ENCODE peak calls at places on chromosomes 5 and 9, in ten cellular contexts. One of them, this sample, is unnamed.

GRCh38 chr5:158375531-158375930 is 516.6 kb upstream of the CLINT1 start:
- DNase-seq in HCT116: no peak
- DNase-seq in A549: no peak
- DNase-seq in GM12892: no peak
- DNase-seq in thyroid gland: no peak
- DNase-seq in transverse colon: no peak
- DNase-seq in Peyer's patch: no peak
- DNase-seq in ovary: no peak
- DNase-seq in stomach: no peak
- DNase-seq in tibial nerve: no peak
- DNase-seq in this sample: no peak

GRCh38 chr9:132241840-132242620 is 80.2 kb downstream of the NTNG2 start:
- DNase-seq in HCT116: no peak
- DNase-seq in A549: no peak
- DNase-seq in GM12892: no peak
- DNase-seq in thyroid gland: peak
- DNase-seq in transverse colon: peak
- DNase-seq in Peyer's patch: no peak
- DNase-seq in ovary: peak
- DNase-seq in stomach: peak
- DNase-seq in tibial nerve: no peak
- DNase-seq in this sample: peak

GRCh38 chr5:36079200-36079761 is 12.6 kb upstream of the UGT3A2 start:
- DNase-seq in HCT116: peak
- DNase-seq in A549: peak
- DNase-seq in GM12892: peak
- DNase-seq in thyroid gland: no peak
- DNase-seq in transverse colon: no peak
- DNase-seq in Peyer's patch: no peak
- DNase-seq in ovary: no peak
- DNase-seq in stomach: no peak
- DNase-seq in tibial nerve: no peak
- DNase-seq in this sample: peak

GRCh38 chr5:59655693-59656309 is 237.7 kb downstream of the PDE4D start:
- DNase-seq in HCT116: no peak
- DNase-seq in A549: no peak
- DNase-seq in GM12892: no peak
- DNase-seq in thyroid gland: no peak
- DNase-seq in transverse colon: no peak
- DNase-seq in Peyer's patch: no peak
- DNase-seq in ovary: no peak
- DNase-seq in stomach: no peak
- DNase-seq in tibial nerve: no peak
- DNase-seq in this sample: no peak

GRCh38 chr9:36142510-36143161 is 6.1 kb downstream of the GLIPR2 start:
- DNase-seq in HCT116: no peak
- DNase-seq in A549: no peak
- DNase-seq in GM12892: no peak
- DNase-seq in thyroid gland: peak
- DNase-seq in transverse colon: peak
- DNase-seq in Peyer's patch: no peak
- DNase-seq in ovary: no peak
- DNase-seq in stomach: peak
- DNase-seq in tibial nerve: no peak
- DNase-seq in this sample: peak

GRCh38 chr9:111362526-111362925 is 32.5 kb upstream of the OR2K2 start:
- DNase-seq in HCT116: no peak
- DNase-seq in A549: no peak
- DNase-seq in GM12892: no peak
- DNase-seq in thyroid gland: no peak
- DNase-seq in transverse colon: no peak
- DNase-seq in Peyer's patch: no peak
- DNase-seq in ovary: no peak
- DNase-seq in stomach: no peak
- DNase-seq in tibial nerve: no peak
- DNase-seq in this sample: peak

GRCh38 chr5:166091931-166092330 is 2199.5 kb upstream of the WWC1 start:
- DNase-seq in HCT116: no peak
- DNase-seq in A549: no peak
- DNase-seq in GM12892: no peak
- DNase-seq in thyroid gland: no peak
- DNase-seq in transverse colon: no peak
- DNase-seq in Peyer's patch: no peak
- DNase-seq in ovary: no peak
- DNase-seq in stomach: no peak
- DNase-seq in tibial nerve: no peak
- DNase-seq in this sample: no peak

GRCh38 chr5:93915142-93915553 is 173.7 kb upstream of the POU5F2 start:
- DNase-seq in HCT116: peak
- DNase-seq in A549: peak
- DNase-seq in GM12892: no peak
- DNase-seq in thyroid gland: no peak
- DNase-seq in transverse colon: no peak
- DNase-seq in Peyer's patch: no peak
- DNase-seq in ovary: no peak
- DNase-seq in stomach: no peak
- DNase-seq in tibial nerve: no peak
- DNase-seq in this sample: peak

GRCh38 chr9:120905794-120906248 is 20.8 kb downstream of the TRAF1 start:
- DNase-seq in HCT116: no peak
- DNase-seq in A549: no peak
- DNase-seq in GM12892: no peak
- DNase-seq in thyroid gland: no peak
- DNase-seq in transverse colon: no peak
- DNase-seq in Peyer's patch: no peak
- DNase-seq in ovary: no peak
- DNase-seq in stomach: no peak
- DNase-seq in tibial nerve: no peak
- DNase-seq in this sample: no peak

GRCh38 chr9:120902286-120902685 is 24.3 kb downstream of the TRAF1 start:
- DNase-seq in HCT116: no peak
- DNase-seq in A549: no peak
- DNase-seq in GM12892: no peak
- DNase-seq in thyroid gland: no peak
- DNase-seq in transverse colon: no peak
- DNase-seq in Peyer's patch: no peak
- DNase-seq in ovary: no peak
- DNase-seq in stomach: no peak
- DNase-seq in tibial nerve: no peak
- DNase-seq in this sample: no peak

GRCh38 chr9:120902824-120903608 is 23.6 kb downstream of the TRAF1 start:
- DNase-seq in HCT116: no peak
- DNase-seq in A549: no peak
- DNase-seq in GM12892: no peak
- DNase-seq in thyroid gland: no peak
- DNase-seq in transverse colon: no peak
- DNase-seq in Peyer's patch: no peak
- DNase-seq in ovary: no peak
- DNase-seq in stomach: no peak
- DNase-seq in tibial nerve: no peak
- DNase-seq in this sample: no peak

GRCh38 chr9:120904999-120905793 is 21.4 kb downstream of the TRAF1 start:
- DNase-seq in HCT116: no peak
- DNase-seq in A549: no peak
- DNase-seq in GM12892: no peak
- DNase-seq in thyroid gland: peak
- DNase-seq in transverse colon: no peak
- DNase-seq in Peyer's patch: no peak
- DNase-seq in ovary: no peak
- DNase-seq in stomach: no peak
- DNase-seq in tibial nerve: no peak
- DNase-seq in this sample: no peak

DNA sequence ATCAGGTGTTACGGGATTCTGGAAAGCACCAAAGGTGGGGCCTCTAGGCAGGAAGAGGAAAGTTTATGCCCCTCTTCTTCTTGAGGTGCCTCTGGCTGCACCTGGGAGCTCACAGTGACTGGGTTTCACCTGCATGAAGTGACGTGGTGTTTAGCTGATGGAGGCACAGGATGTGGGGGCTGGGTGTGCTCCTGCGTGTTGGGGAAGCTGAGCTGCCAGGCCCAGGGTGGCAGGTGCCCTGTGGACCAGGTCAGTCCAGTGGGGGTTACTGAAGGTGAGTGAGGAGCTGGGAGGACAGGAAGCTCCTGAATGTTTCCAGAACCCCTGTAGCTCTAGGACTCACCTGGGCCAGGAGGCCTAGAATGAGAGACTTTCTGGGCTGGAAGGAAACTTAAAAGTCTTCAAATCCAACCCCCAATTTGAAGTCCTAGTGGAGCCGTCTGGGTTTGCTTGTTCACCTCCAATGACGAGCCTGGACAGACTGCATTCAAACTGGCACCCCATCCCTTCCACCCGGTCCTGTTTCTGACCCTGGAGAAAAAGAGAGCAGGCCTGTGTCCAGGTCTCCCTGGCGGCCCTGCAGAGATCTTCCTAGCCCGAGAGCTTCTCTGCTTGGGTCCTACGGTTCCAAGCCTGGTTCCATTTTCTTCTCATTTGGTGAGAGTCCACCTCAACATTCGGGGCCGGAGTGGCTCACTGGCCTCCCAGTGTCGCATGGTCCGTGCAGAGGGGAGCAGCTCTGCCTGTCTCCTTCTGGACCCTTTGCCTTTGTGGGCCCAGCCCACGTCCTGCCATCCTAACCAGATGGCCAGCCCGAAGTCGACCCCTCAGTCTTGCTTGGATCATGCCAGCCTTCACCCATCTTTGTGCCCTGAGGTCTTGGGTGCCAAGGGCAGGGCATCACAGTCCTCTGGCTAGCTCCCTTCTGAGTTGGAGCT is 22.3 kb downstream of the TRAF1 start:
- DNase-seq in HCT116: no peak
- DNase-seq in A549: no peak
- DNase-seq in GM12892: no peak
- DNase-seq in thyroid gland: no peak
- DNase-seq in transverse colon: peak
- DNase-seq in Peyer's patch: no peak
- DNase-seq in ovary: no peak
- DNase-seq in stomach: no peak
- DNase-seq in tibial nerve: no peak
- DNase-seq in this sample: no peak
- TF ChIP-seq POLR2A in HCT116: no peak
- TF ChIP-seq POLR2A in A549: no peak
- TF ChIP-seq POLR2A in GM12892: no peak
- TF ChIP-seq POLR2A in thyroid gland: no peak
- TF ChIP-seq POLR2A in transverse colon: no peak
- TF ChIP-seq POLR2A in Peyer's patch: no peak
- TF ChIP-seq POLR2A in ovary: no peak
- TF ChIP-seq POLR2A in stomach: no peak
- TF ChIP-seq POLR2A in tibial nerve: no peak
- TF ChIP-seq POLR2A in this sample: no peak

GRCh38 chr5:139294372-139295165 is 1.0 kb downstream of the MATR3 start:
- DNase-seq in HCT116: peak
- DNase-seq in A549: peak
- DNase-seq in GM12892: no peak
- DNase-seq in thyroid gland: peak
- DNase-seq in transverse colon: peak
- DNase-seq in Peyer's patch: peak
- DNase-seq in ovary: peak
- DNase-seq in stomach: peak
- DNase-seq in tibial nerve: peak
- DNase-seq in this sample: peak
- TF ChIP-seq POLR2A in HCT116: no peak
- TF ChIP-seq POLR2A in A549: no peak
- TF ChIP-seq POLR2A in GM12892: no peak
- TF ChIP-seq POLR2A in thyroid gland: no peak
- TF ChIP-seq POLR2A in transverse colon: no peak
- TF ChIP-seq POLR2A in Peyer's patch: no peak
- TF ChIP-seq POLR2A in ovary: no peak
- TF ChIP-seq POLR2A in stomach: no peak
- TF ChIP-seq POLR2A in tibial nerve: no peak
- TF ChIP-seq POLR2A in this sample: no peak

DNA sequence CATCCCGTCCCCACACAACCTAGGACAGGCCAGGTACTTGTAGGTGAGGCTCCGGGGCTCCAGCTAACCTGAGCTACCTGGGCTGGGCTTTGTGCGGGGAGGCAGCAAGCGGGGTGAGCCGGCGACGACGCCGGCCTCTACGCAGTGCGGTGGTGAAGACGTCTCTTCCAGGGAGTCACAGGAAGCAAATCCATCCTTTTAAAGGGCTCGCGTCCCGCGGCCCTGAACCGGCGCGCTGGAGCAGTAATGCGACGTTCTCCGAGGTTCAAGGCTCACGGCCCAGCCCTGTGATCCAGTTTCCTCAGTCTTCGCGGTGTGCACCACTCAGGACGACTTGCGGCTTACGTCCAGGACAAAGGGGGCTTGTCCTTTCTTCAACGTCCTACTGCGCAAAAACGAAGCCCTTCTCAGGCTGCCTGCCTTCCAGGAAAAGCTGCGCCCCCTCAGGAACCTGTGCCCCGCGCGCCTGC is 476 bp upstream of the SPIN1 start:
- DNase-seq in HCT116: peak
- DNase-seq in A549: peak
- DNase-seq in GM12892: peak
- DNase-seq in thyroid gland: peak
- DNase-seq in transverse colon: peak
- DNase-seq in Peyer's patch: peak
- DNase-seq in ovary: peak
- DNase-seq in stomach: peak
- DNase-seq in tibial nerve: no peak
- DNase-seq in this sample: no peak
- TF ChIP-seq POLR2A in HCT116: peak
- TF ChIP-seq POLR2A in A549: peak
- TF ChIP-seq POLR2A in GM12892: no peak
- TF ChIP-seq POLR2A in thyroid gland: no peak
- TF ChIP-seq POLR2A in transverse colon: peak
- TF ChIP-seq POLR2A in Peyer's patch: peak
- TF ChIP-seq POLR2A in ovary: peak
- TF ChIP-seq POLR2A in stomach: no peak
- TF ChIP-seq POLR2A in tibial nerve: peak
- TF ChIP-seq POLR2A in this sample: no peak

GRCh38 chr5:98774192-98775046 is 956 bp downstream of the RGMB start:
- DNase-seq in HCT116: no peak
- DNase-seq in A549: peak
- DNase-seq in GM12892: peak
- DNase-seq in thyroid gland: peak
- DNase-seq in transverse colon: peak
- DNase-seq in Peyer's patch: peak
- DNase-seq in ovary: peak
- DNase-seq in stomach: peak
- DNase-seq in tibial nerve: no peak
- DNase-seq in this sample: peak

GRCh38 chr5:98775246-98775961 is 1.9 kb downstream of the RGMB start:
- DNase-seq in HCT116: no peak
- DNase-seq in A549: no peak
- DNase-seq in GM12892: no peak
- DNase-seq in thyroid gland: no peak
- DNase-seq in transverse colon: no peak
- DNase-seq in Peyer's patch: no peak
- DNase-seq in ovary: no peak
- DNase-seq in stomach: no peak
- DNase-seq in tibial nerve: no peak
- DNase-seq in this sample: no peak

GRCh38 chr5:98773214-98773463 is 324 bp upstream of the RGMB start:
- DNase-seq in HCT116: no peak
- DNase-seq in A549: no peak
- DNase-seq in GM12892: no peak
- DNase-seq in thyroid gland: no peak
- DNase-seq in transverse colon: no peak
- DNase-seq in Peyer's patch: no peak
- DNase-seq in ovary: no peak
- DNase-seq in stomach: no peak
- DNase-seq in tibial nerve: no peak
- DNase-seq in this sample: no peak

GRCh38 chr5:98772415-98773213 is 849 bp upstream of the RGMB start:
- DNase-seq in HCT116: peak
- DNase-seq in A549: peak
- DNase-seq in GM12892: peak
- DNase-seq in thyroid gland: peak
- DNase-seq in transverse colon: peak
- DNase-seq in Peyer's patch: peak
- DNase-seq in ovary: peak
- DNase-seq in stomach: peak
- DNase-seq in tibial nerve: peak
- DNase-seq in this sample: peak

DNA sequence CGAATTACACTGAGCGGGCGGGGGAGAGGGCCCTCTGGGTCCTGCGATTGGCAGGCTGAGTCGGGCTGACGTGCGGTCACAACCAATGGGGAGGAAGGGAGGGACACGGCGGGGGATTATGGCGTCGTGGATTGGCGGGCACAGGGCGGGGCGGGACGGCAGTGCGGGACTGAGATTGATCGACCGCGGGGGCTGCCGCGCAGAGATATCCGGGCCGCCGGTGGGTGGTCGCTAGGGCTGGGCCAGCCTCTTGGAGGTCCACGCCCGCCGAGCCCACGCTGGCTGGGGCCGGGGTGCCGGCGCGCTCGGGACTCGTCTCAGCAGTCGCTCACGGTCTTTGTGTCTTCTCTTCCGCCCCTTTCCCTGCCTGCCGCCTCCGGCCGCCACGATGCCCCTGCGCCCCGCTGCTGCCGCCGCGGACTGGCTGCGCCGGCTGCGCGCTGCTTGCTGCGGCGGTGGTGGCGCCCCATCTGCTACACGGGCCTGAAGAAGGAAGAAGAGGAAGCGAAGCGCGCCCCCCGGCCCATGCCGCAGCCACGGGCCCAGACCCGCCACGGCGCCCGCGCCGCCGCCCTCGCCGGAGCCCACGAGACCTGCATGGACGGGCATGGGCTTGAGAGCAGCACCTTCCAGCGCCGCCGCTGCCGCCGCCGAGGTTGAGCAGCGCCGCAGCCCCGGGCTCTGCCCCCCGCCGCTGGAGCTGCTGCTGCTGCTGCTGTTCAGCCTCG is at the start of gene RGMB:
- DNase-seq in HCT116: peak
- DNase-seq in A549: peak
- DNase-seq in GM12892: peak
- DNase-seq in thyroid gland: peak
- DNase-seq in transverse colon: peak
- DNase-seq in Peyer's patch: peak
- DNase-seq in ovary: peak
- DNase-seq in stomach: peak
- DNase-seq in tibial nerve: peak
- DNase-seq in this sample: peak
- TF ChIP-seq POLR2A in HCT116: peak
- TF ChIP-seq POLR2A in A549: peak
- TF ChIP-seq POLR2A in GM12892: peak
- TF ChIP-seq POLR2A in thyroid gland: peak
- TF ChIP-seq POLR2A in transverse colon: peak
- TF ChIP-seq POLR2A in Peyer's patch: peak
- TF ChIP-seq POLR2A in ovary: peak
- TF ChIP-seq POLR2A in stomach: no peak
- TF ChIP-seq POLR2A in tibial nerve: peak
- TF ChIP-seq POLR2A in this sample: no peak